ENCODE peak calls at places on chromosomes 2 and 18, in four cellular contexts. J is HepG2, W is WTC11, M is GM12878. Q is an unnamed sample.

GRCh38 chr2:233816771-233817170 is 37.6 kb downstream of the HJURP start:
- DNase-seq in J (no peak), W (no peak), M (no peak), Q (no peak)

GRCh38 chr18:48348739-48349138 is 60.4 kb downstream of the ZBTB7C start:
- DNase-seq in J (no peak), W (no peak), M (no peak), Q (no peak)

GRCh38 chr2:42167458-42167857 is 1.7 kb upstream of the EML4 start:
- DNase-seq in J (no peak), W (no peak), M (no peak), Q (no peak)

GRCh38 chr2:106159867-106160785 is 34.0 kb downstream of the UXS1 start:
- DNase-seq in J (no peak), W (no peak), M (no peak), Q (no peak)

GRCh38 chr2:75099521-75099922 is 99.8 kb downstream of the TACR1 start:
- DNase-seq in J (no peak), W (no peak), M (no peak), Q (no peak)

GRCh38 chr2:13308989-13309388 is 592.3 kb downstream of the TRIB2 start:
- DNase-seq in J (no peak), W (no peak), M (no peak), Q (no peak)

GRCh38 chr18:49161627-49162026 is 210.9 kb upstream of the SMAD7 start:
- DNase-seq in J (no peak), W (no peak), M (peak), Q (no peak)

GRCh38 chr18:61079714-61080113 is 253.5 kb upstream of the CDH20 start:
- DNase-seq in J (no peak), W (no peak), M (no peak), Q (no peak)

GRCh38 chr2:11691071-11691660 is 21.2 kb upstream of the NTSR2 start:
- DNase-seq in J (no peak), W (no peak), M (no peak), Q (no peak)

GRCh38 chr2:9655441-9656269 is 24.9 kb upstream of the YWHAQ start:
- DNase-seq in J (no peak), W (no peak), M (peak), Q (no peak)

GRCh38 chr2:98757904-98758421 is 27.0 kb upstream of the MGAT4A start:
- DNase-seq in J (no peak), W (no peak), M (peak), Q (no peak)

GRCh38 chr2:176466918-176467452 is 197.7 kb downstream of the MTX2 start:
- DNase-seq in J (no peak), W (no peak), M (no peak), Q (no peak)

GRCh38 chr2:174024524-174025270 is 59.5 kb upstream of the SP3 start:
- DNase-seq in J (no peak), W (no peak), M (no peak), Q (no peak)

GRCh38 chr2:229392214-229392613 is 121.1 kb upstream of the PID1 start:
- DNase-seq in J (no peak), W (no peak), M (no peak), Q (no peak)

GRCh38 chr18:41967680-41968079 is 12.6 kb downstream of the PIK3C3 start:
- DNase-seq in J (no peak), W (no peak), M (no peak), Q (no peak)

GRCh38 chr2:88452151-88452851 is at the start of gene FOXI3:
- DNase-seq in J (no peak), W (peak), M (no peak), Q (no peak)

GRCh38 chr2:235877271-235877670 is 290.9 kb downstream of the GBX2 start:
- DNase-seq in J (no peak), W (no peak), M (no peak), Q (no peak)

GRCh38 chr2:75276093-75277055 is 77.1 kb upstream of the TACR1 start:
- DNase-seq in J (peak), W (no peak), M (no peak), Q (no peak)

GRCh38 chr2:239695728-239696240 is 295.0 kb upstream of the HDAC4 start:
- DNase-seq in J (no peak), W (no peak), M (no peak), Q (no peak)

GRCh38 chr2:157182204-157182709 is 75.2 kb upstream of the GALNT5 start:
- DNase-seq in J (no peak), W (no peak), M (no peak), Q (peak)

GRCh38 chr2:221817052-221817451 is 244.9 kb upstream of the EPHA4 start:
- DNase-seq in J (no peak), W (no peak), M (no peak), Q (no peak)

DNA sequence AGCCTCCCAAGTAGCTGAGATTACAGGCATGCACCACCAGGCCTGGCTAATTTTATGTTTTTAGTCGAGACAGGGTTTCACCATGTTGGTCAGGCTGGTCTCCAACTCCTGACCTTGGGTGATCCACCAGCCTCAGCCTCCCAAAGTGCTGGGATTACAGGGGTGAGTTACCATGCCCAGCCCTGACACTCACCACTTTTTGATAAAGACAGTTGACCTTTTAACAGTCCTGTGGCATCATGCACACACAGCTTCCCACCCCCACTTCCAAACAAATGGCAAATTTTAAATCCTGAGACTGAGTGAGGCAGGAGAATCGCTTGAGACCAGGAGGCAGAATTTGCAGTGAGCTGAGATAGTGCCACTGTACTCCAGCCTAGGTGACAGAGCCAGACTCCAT is 6.2 kb upstream of the DNAJB2 start:
- DNase-seq in J (no peak), W (no peak), M (no peak), Q (no peak)
- TF ChIP-seq CREM in J (no peak), W (no peak), M (no peak), Q (no peak)

GRCh38 chr18:54033087-54033486 is 191.4 kb downstream of the MBD2 start:
- DNase-seq in J (no peak), W (no peak), M (no peak), Q (no peak)
- TF ChIP-seq CREM in J (no peak), W (no peak), M (no peak), Q (no peak)

DNA sequence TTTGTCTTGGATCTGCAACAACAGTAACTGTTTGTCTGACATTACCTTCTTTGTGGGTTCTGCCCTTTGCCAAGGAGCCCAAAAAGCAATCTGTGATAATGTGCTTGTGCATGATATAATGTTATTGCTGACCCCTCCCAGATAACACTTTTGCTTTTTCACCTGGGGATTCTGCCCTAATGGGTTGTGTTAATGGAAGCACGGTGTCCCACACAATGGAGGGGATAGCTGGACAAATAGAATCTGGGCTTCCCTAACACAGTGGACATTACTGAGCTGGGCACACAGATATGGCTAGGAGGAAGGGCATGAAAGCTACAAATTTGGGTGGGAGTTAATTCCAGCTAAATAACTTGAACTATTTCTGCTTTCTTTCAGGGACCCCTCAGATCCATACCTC is 20.6 kb downstream of the PLB1 start:
- DNase-seq in J (no peak), W (no peak), M (no peak), Q (no peak)
- TF ChIP-seq CREM in J (no peak), W (no peak), M (no peak), Q (no peak)

GRCh38 chr2:95350320-95351079 is 52.0 kb upstream of the FAHD2A start:
- DNase-seq in J (no peak), W (no peak), M (no peak), Q (no peak)

GRCh38 chr2:95347681-95348608 is 50.8 kb downstream of the KCNIP3 start:
- DNase-seq in J (no peak), W (no peak), M (no peak), Q (no peak)

GRCh38 chr2:95346738-95347671 is 49.9 kb downstream of the KCNIP3 start:
- DNase-seq in J (no peak), W (peak), M (no peak), Q (peak)

GRCh38 chr2:95349568-95350319 is 52.6 kb downstream of the KCNIP3 start:
- DNase-seq in J (no peak), W (no peak), M (no peak), Q (no peak)

DNA sequence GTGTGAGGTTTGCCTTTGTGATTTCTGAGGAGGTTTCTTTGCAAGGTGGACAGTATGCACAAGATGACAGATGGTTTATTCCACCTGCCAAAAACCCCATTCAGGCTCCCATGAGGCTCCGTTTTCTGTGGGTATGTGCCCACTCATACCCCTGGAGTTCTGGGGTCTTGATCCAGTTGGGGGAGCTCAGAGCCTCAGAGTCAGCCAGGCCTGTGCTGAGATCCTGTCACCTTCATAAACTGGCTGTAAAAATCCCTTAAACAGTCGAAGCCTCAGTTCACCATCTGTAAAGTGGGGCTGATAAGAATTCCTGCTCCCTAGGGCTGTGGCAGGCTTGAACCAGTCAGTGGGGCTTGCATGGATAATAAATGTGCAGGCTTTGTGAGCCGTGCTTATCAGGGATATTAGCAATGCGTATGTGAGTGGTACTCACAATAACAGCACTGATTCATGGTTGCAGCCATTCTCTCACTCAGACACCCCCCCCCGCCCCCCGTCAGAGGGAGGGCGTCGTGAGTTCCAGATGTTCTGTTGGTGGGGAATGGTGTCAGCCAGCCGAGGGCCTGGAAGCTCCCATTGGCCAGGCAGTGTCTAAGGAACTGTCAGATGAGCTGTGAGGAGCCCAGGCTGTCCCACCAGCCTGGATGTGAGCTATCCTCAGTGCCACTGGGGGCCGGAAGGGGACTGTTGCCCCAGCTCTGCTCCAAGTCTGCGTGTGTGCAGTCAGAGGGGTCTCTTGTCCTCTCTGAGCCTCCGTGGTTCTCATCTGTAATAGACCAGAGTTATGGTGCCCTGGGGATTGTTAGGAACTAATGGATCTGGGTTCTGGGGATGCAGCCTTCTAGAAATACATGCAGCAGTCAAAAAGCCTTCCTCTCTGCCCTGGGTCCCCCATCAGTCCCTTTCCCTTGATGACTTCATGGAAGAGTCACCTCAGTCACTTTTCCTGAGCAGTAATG is 51.7 kb downstream of the KCNIP3 start:
- DNase-seq in J (no peak), W (no peak), M (no peak), Q (no peak)
- TF ChIP-seq CREM in J (no peak), W (no peak), M (no peak), Q (no peak)

DNA sequence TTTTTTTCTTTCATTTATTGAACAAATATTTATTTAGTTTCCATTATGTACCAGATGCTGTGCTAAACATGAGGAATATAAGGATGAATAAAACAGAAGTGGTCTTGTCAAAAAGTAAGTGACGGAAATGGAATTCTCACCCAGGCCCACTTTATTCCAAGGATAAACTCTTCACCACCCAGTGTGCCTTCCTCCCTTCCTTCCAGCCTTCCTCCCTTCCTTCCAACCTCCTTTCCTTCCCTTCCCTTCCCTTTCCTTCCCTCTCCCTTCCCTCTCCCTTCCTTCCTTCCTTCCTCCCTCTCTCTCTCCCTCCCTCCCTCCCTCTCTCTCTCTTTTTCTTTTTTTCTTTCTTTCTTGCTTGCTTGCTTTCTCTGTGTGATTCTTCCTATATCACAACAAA is 240.8 kb downstream of the DPP10 start:
- DNase-seq in J (no peak), W (no peak), M (no peak), Q (no peak)
- TF ChIP-seq CREM in J (no peak), W (no peak), M (no peak), Q (no peak)

GRCh38 chr2:113720167-113720566 is 36.3 kb downstream of the SLC35F5 start:
- DNase-seq in J (peak), W (no peak), M (no peak), Q (no peak)
- TF ChIP-seq CREM in J (no peak), W (no peak), M (no peak), Q (no peak)

DNA sequence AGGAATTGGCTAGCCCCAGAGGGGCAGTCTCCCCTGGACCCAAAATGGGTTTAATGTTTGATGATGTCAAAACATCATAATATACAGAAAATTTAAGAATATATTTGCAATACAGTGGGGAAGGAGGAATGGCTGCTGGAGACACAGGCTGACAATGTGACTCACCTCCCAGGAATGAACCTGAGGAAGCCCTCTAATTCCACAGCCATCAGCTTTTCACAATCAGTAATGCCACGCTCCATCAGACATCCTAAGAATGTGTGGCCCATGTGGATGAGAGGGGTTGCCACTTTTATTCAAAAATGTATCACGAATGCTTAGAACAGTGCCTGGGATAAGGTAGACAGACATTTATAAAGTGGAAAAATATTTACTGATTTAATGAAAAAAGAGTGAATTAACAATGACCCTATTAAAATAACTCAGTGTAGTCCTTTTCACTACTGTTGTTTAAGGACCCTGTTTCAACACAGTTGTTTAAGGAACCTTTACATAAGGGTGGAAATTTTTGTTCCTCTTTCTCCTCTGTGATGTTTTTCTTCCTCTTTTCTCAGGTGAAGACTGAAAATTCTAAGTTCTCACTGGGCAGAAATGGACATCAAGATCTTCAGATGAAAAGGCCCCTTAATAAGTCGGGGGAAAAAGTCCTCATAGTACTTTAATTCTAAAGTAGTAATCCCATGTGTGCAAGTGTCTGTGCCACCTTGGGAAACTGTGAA is 17.5 kb upstream of the TMEM163 start:
- DNase-seq in J (no peak), W (no peak), M (no peak), Q (no peak)
- TF ChIP-seq CREM in J (no peak), W (no peak), M (no peak), Q (no peak)

DNA sequence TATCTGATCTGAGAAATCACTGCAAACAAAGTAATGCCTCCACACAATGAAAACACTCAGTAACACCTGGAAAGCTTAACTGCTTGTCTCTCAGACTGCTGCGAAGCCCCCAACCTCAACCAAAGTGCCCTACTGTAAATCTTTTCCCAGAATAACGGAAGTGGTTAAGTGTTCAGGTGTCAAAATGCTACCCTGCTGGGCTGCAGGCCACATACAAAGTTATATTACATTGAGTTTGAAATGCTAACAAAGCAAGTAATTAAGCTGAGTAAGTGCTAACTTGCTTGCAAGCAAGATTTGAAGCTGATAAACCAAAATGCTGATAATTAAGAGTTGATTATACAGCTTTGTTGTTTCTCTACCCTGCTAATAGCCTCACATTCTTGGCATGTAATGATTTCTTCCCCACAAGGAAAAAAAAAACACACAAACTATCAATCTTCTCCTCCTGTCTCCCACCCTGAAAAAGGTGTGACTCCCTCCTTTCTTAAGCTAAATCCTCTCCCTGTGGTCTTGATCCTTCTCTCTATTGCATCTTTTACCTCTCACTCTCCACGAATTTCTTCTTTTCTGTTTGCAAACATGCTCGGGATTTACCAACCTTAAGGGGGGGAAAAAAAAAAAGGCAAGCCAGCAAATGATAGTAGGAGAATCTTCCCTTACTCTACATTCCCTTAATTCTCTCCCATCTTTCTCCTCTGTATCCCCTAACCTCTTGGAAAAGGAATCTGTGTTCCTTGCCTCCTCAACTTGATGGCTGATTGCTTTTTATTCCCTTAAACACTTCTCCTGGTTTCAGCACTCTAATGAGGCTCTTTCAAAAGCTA is 266.8 kb upstream of the SIX3 start:
- DNase-seq in J (no peak), W (no peak), M (no peak), Q (no peak)
- TF ChIP-seq CREM in J (no peak), W (no peak), M (no peak), Q (no peak)

DNA sequence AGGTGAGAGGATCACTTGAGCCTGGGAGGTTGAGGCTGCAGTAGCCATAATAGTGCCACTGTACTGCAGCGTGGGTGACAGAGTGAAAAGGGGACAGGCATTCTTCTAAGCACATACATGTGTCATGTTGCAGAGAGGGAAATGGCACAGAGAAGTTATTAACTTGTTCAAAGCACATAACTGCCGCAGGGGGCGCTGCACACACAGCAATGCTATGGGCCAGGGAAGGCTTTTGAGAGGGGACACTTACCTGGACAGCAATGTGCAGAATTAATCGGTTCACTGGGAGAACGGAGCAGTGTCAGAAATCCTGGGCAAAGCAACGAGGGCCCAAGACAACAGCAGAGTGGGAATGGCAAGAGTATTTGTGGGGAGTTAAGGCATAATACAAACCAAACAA is 2.4 kb downstream of the SCYGR8 start:
- DNase-seq in J (peak), W (peak), M (no peak), Q (peak)
- TF ChIP-seq CREM in J (no peak), W (no peak), M (no peak), Q (no peak)

GRCh38 chr2:226622484-226622883 is 177.1 kb downstream of the IRS1 start:
- DNase-seq in J (peak), W (no peak), M (no peak), Q (no peak)
- TF ChIP-seq CREM in J (no peak), W (no peak), M (no peak), Q (no peak)